ENCODE peak calls at places on chromosome X, in seven cellular contexts. O is NT2/D1, Q is H1, T is right cardiac atrium, H is RWPE2, J is stomach, N is SJSA1. F is an unnamed sample.

GRCh38 chrX:97633798-97634197 is 750.1 kb downstream of the RPA4 start:
- DNase-seq in O (no peak), Q (no peak), T (no peak), H (no peak), J (no peak), N (no peak), F (no peak)

GRCh38 chrX:16633754-16634153 is 16.2 kb upstream of the S100G start:
- DNase-seq in O (no peak), Q (no peak), T (no peak), H (no peak), J (no peak), N (no peak), F (no peak)

GRCh38 chrX:20680998-20681397 is 414.3 kb upstream of the RPS6KA3 start:
- DNase-seq in O (no peak), Q (no peak), T (no peak), H (no peak), J (no peak), N (no peak), F (no peak)

GRCh38 chrX:20352935-20353336 is 86.2 kb upstream of the RPS6KA3 start:
- DNase-seq in O (no peak), Q (no peak), T (no peak), H (no peak), J (no peak), N (no peak), F (no peak)

GRCh38 chrX:7147431-7147977 is at the start of gene STS:
- DNase-seq in O (no peak), Q (peak), T (peak), H (no peak), J (peak), N (peak), F (peak)

GRCh38 chrX:72020788-72021187 is 110.1 kb downstream of the NHSL2 start:
- DNase-seq in O (no peak), Q (no peak), T (no peak), H (no peak), J (no peak), N (no peak), F (no peak)

GRCh38 chrX:77493677-77494553 is 46.7 kb downstream of the FGF16 start:
- DNase-seq in O (peak), Q (peak), T (no peak), H (no peak), J (no peak), N (no peak), F (no peak)

GRCh38 chrX:17432158-17432557 is 57.2 kb downstream of the NHS start:
- DNase-seq in O (no peak), Q (no peak), T (no peak), H (no peak), J (no peak), N (no peak), F (no peak)

GRCh38 chrX:46757593-46757992 is 1.3 kb downstream of the SLC9A7 start:
- DNase-seq in O (no peak), Q (no peak), T (no peak), H (no peak), J (no peak), N (no peak), F (no peak)
- H3K4me3 ChIP-seq in O (peak), Q (peak), T (no peak), H (peak), J (peak), N (no peak), F (no peak)

GRCh38 chrX:135984220-135984619 is 1.0 kb upstream of the SLC9A6 start:
- DNase-seq in O (no peak), Q (no peak), T (no peak), H (no peak), J (no peak), N (no peak), F (no peak)
- H3K4me3 ChIP-seq in O (no peak), Q (no peak), T (peak), H (no peak), J (peak), N (no peak), F (peak)

GRCh38 chrX:109624641-109625311 is at the start of gene KCNE5:
- DNase-seq in O (no peak), Q (peak), T (peak), H (no peak), J (no peak), N (no peak), F (peak)
- H3K4me3 ChIP-seq in O (peak), Q (peak), T (peak), H (no peak), J (peak), N (no peak), F (no peak)

GRCh38 chrX:148504412-148504950 is 4.1 kb downstream of the AFF2 start:
- DNase-seq in O (no peak), Q (no peak), T (no peak), H (no peak), J (no peak), N (no peak), F (no peak)
- H3K4me3 ChIP-seq in O (no peak), Q (no peak), T (no peak), H (no peak), J (no peak), N (no peak), F (no peak)

DNA sequence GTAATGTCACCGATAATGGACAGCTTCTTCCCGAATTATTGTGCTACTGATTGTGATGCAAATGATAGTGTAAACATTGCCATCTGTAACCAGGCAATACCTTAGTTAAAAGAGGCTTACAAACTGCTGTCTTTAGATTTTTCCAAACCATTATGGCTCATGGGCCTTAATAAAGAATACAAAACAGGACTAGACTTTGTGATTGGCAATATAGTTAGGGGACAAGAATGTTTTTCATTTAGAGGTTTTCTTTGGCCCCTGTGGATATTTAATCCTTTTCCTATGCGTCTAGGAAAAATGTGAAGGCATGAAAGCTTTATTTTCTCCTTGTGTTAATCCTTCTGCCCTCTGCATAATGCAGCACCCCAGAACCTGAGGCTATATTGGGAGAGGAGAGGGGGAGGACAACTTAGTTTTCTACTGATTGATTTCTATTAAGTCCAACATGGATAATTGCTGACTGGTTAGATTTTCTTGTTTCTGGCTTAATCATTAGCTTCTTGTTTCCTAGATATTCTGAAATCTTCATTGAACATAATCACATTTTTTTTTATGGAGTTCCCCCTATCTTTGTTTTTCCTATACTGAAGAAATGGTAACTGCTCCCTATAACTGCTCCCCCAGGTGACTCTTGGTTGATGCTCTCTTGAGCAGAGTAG is 1.9 kb downstream of the PRPS1 start:
- DNase-seq in O (no peak), Q (no peak), T (no peak), H (no peak), J (no peak), N (no peak), F (no peak)
- H3K4me3 ChIP-seq in O (peak), Q (peak), T (peak), H (no peak), J (peak), N (peak), F (peak)

DNA sequence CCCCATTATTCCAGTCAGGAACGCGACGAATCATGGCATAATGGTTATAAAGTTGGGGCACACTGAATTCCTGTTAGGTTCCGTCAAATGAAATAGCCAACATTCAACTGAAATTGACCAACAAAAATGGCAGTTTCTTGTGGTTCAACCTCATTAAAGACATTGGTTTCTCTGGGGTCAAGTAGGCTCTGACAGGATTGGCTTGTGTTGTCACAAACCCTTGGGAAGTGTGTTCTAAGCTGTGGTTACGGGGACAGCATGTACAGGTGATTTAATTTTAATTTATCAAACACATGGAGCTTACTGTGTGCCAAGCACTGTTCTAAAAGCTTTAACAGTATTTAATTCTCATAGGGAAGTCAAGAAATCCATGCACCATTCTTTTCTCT is 751 bp downstream of the XK start:
- DNase-seq in O (no peak), Q (no peak), T (no peak), H (no peak), J (no peak), N (no peak), F (no peak)
- H3K4me3 ChIP-seq in O (peak), Q (peak), T (peak), H (peak), J (peak), N (peak), F (peak)